ENCODE peak calls at places on chromosomes 3 and 15, in ten cellular contexts. One of them, this sample, is unnamed.

GRCh38 chr3:115321396-115321795 is 174.3 kb upstream of the ZBTB20 start:
- DNase-seq in kidney epithelial cell: no peak
- DNase-seq in mammary epithelial cell: peak; percentile 51
- DNase-seq in neuronal stem cell: no peak
- DNase-seq in upper lobe of left lung: no peak
- DNase-seq in heart right ventricle: no peak
- DNase-seq in CD4-positive, alpha-beta memory T cell: no peak
- DNase-seq in neural progenitor cell: no peak
- DNase-seq in CD8-positive, alpha-beta memory T cell: no peak
- DNase-seq in IMR-90: peak; percentile 31
- DNase-seq in this sample: peak; percentile 51

GRCh38 chr3:68977486-68978167 is 35.9 kb downstream of the EOGT start:
- DNase-seq in kidney epithelial cell: no peak
- DNase-seq in mammary epithelial cell: no peak
- DNase-seq in neuronal stem cell: no peak
- DNase-seq in upper lobe of left lung: no peak
- DNase-seq in heart right ventricle: no peak
- DNase-seq in CD4-positive, alpha-beta memory T cell: no peak
- DNase-seq in neural progenitor cell: no peak
- DNase-seq in CD8-positive, alpha-beta memory T cell: no peak
- DNase-seq in IMR-90: no peak
- DNase-seq in this sample: no peak

GRCh38 chr3:14885307-14885706 is 62.1 kb upstream of the NR2C2 start:
- DNase-seq in kidney epithelial cell: no peak
- DNase-seq in mammary epithelial cell: no peak
- DNase-seq in neuronal stem cell: no peak
- DNase-seq in upper lobe of left lung: no peak
- DNase-seq in heart right ventricle: no peak
- DNase-seq in CD4-positive, alpha-beta memory T cell: peak; percentile 18
- DNase-seq in neural progenitor cell: no peak
- DNase-seq in CD8-positive, alpha-beta memory T cell: peak; percentile 26
- DNase-seq in IMR-90: no peak
- DNase-seq in this sample: no peak

GRCh38 chr3:4380013-4380412 is 76.8 kb downstream of the SETMAR start:
- DNase-seq in kidney epithelial cell: no peak
- DNase-seq in mammary epithelial cell: no peak
- DNase-seq in neuronal stem cell: no peak
- DNase-seq in upper lobe of left lung: no peak
- DNase-seq in heart right ventricle: no peak
- DNase-seq in CD4-positive, alpha-beta memory T cell: no peak
- DNase-seq in neural progenitor cell: no peak
- DNase-seq in CD8-positive, alpha-beta memory T cell: no peak
- DNase-seq in IMR-90: no peak
- DNase-seq in this sample: no peak

GRCh38 chr3:26558257-26558656 is 64.3 kb upstream of the LRRC3B start:
- DNase-seq in kidney epithelial cell: no peak
- DNase-seq in mammary epithelial cell: no peak
- DNase-seq in neuronal stem cell: no peak
- DNase-seq in upper lobe of left lung: no peak
- DNase-seq in heart right ventricle: no peak
- DNase-seq in CD4-positive, alpha-beta memory T cell: no peak
- DNase-seq in neural progenitor cell: no peak
- DNase-seq in CD8-positive, alpha-beta memory T cell: no peak
- DNase-seq in IMR-90: no peak
- DNase-seq in this sample: no peak

GRCh38 chr3:37779289-37780152 is 82.2 kb upstream of the CTDSPL start:
- DNase-seq in kidney epithelial cell: peak; percentile 37
- DNase-seq in mammary epithelial cell: peak; percentile 55
- DNase-seq in neuronal stem cell: peak; percentile 67
- DNase-seq in upper lobe of left lung: no peak
- DNase-seq in heart right ventricle: peak; percentile 58
- DNase-seq in CD4-positive, alpha-beta memory T cell: no peak
- DNase-seq in neural progenitor cell: peak; percentile 82
- DNase-seq in CD8-positive, alpha-beta memory T cell: peak; percentile 8
- DNase-seq in IMR-90: peak; percentile 82
- DNase-seq in this sample: no peak

GRCh38 chr3:186189492-186189891 is 80.6 kb upstream of the ETV5 start:
- DNase-seq in kidney epithelial cell: no peak
- DNase-seq in mammary epithelial cell: no peak
- DNase-seq in neuronal stem cell: no peak
- DNase-seq in upper lobe of left lung: no peak
- DNase-seq in heart right ventricle: no peak
- DNase-seq in CD4-positive, alpha-beta memory T cell: no peak
- DNase-seq in neural progenitor cell: no peak
- DNase-seq in CD8-positive, alpha-beta memory T cell: no peak
- DNase-seq in IMR-90: no peak
- DNase-seq in this sample: no peak

GRCh38 chr3:101279162-101279561 is 41.2 kb downstream of the IMPG2 start:
- DNase-seq in kidney epithelial cell: no peak
- DNase-seq in mammary epithelial cell: peak; percentile 55
- DNase-seq in neuronal stem cell: no peak
- DNase-seq in upper lobe of left lung: no peak
- DNase-seq in heart right ventricle: no peak
- DNase-seq in CD4-positive, alpha-beta memory T cell: no peak
- DNase-seq in neural progenitor cell: no peak
- DNase-seq in CD8-positive, alpha-beta memory T cell: no peak
- DNase-seq in IMR-90: peak; percentile 59
- DNase-seq in this sample: peak; percentile 29

GRCh38 chr15:62112616-62113593 is 46.1 kb downstream of the C2CD4A start:
- DNase-seq in kidney epithelial cell: peak; percentile 94
- DNase-seq in mammary epithelial cell: peak; percentile 96
- DNase-seq in neuronal stem cell: no peak
- DNase-seq in upper lobe of left lung: peak; percentile 67
- DNase-seq in heart right ventricle: no peak
- DNase-seq in CD4-positive, alpha-beta memory T cell: no peak
- DNase-seq in neural progenitor cell: no peak
- DNase-seq in CD8-positive, alpha-beta memory T cell: no peak
- DNase-seq in IMR-90: peak; percentile 81
- DNase-seq in this sample: peak; percentile 79

GRCh38 chr3:50333744-50334328 is 5.8 kb upstream of the TUSC2 start:
- DNase-seq in kidney epithelial cell: no peak
- DNase-seq in mammary epithelial cell: no peak
- DNase-seq in neuronal stem cell: no peak
- DNase-seq in upper lobe of left lung: no peak
- DNase-seq in heart right ventricle: peak; percentile 91
- DNase-seq in CD4-positive, alpha-beta memory T cell: no peak
- DNase-seq in neural progenitor cell: no peak
- DNase-seq in CD8-positive, alpha-beta memory T cell: no peak
- DNase-seq in IMR-90: peak; percentile 86
- DNase-seq in this sample: no peak

GRCh38 chr3:167228135-167228534 is 152.0 kb downstream of the ZBBX start:
- DNase-seq in kidney epithelial cell: peak; percentile 10
- DNase-seq in mammary epithelial cell: no peak
- DNase-seq in neuronal stem cell: no peak
- DNase-seq in upper lobe of left lung: no peak
- DNase-seq in heart right ventricle: no peak
- DNase-seq in CD4-positive, alpha-beta memory T cell: no peak
- DNase-seq in neural progenitor cell: no peak
- DNase-seq in CD8-positive, alpha-beta memory T cell: no peak
- DNase-seq in IMR-90: peak; percentile 20
- DNase-seq in this sample: peak; percentile 15

GRCh38 chr15:36501063-36501678 is 78.3 kb upstream of the CDIN1 start:
- DNase-seq in kidney epithelial cell: peak; percentile 50
- DNase-seq in mammary epithelial cell: peak; percentile 63
- DNase-seq in neuronal stem cell: peak; percentile 51
- DNase-seq in upper lobe of left lung: no peak
- DNase-seq in heart right ventricle: peak; percentile 60
- DNase-seq in CD4-positive, alpha-beta memory T cell: peak; percentile 11
- DNase-seq in neural progenitor cell: peak; percentile 85
- DNase-seq in CD8-positive, alpha-beta memory T cell: peak; percentile 5
- DNase-seq in IMR-90: peak; percentile 79
- DNase-seq in this sample: no peak

GRCh38 chr3:46516521-46516920 is 18.7 kb downstream of the RTP3 start:
- DNase-seq in kidney epithelial cell: no peak
- DNase-seq in mammary epithelial cell: no peak
- DNase-seq in neuronal stem cell: no peak
- DNase-seq in upper lobe of left lung: no peak
- DNase-seq in heart right ventricle: no peak
- DNase-seq in CD4-positive, alpha-beta memory T cell: no peak
- DNase-seq in neural progenitor cell: no peak
- DNase-seq in CD8-positive, alpha-beta memory T cell: no peak
- DNase-seq in IMR-90: no peak
- DNase-seq in this sample: no peak

GRCh38 chr3:129003578-129004112 is 2.5 kb downstream of the EFCC1 start:
- DNase-seq in kidney epithelial cell: no peak
- DNase-seq in mammary epithelial cell: peak; percentile 48
- DNase-seq in neuronal stem cell: no peak
- DNase-seq in upper lobe of left lung: peak; percentile 67
- DNase-seq in heart right ventricle: no peak
- DNase-seq in CD4-positive, alpha-beta memory T cell: peak; percentile 57
- DNase-seq in neural progenitor cell: peak; percentile 60
- DNase-seq in CD8-positive, alpha-beta memory T cell: peak; percentile 67
- DNase-seq in IMR-90: no peak
- DNase-seq in this sample: no peak

GRCh38 chr3:38576131-38577088 is 73.1 kb downstream of the SCN5A start:
- DNase-seq in kidney epithelial cell: no peak
- DNase-seq in mammary epithelial cell: no peak
- DNase-seq in neuronal stem cell: no peak
- DNase-seq in upper lobe of left lung: no peak
- DNase-seq in heart right ventricle: no peak
- DNase-seq in CD4-positive, alpha-beta memory T cell: no peak
- DNase-seq in neural progenitor cell: no peak
- DNase-seq in CD8-positive, alpha-beta memory T cell: no peak
- DNase-seq in IMR-90: no peak
- DNase-seq in this sample: no peak

GRCh38 chr15:62444104-62445027 is 279.3 kb upstream of the C2CD4B start:
- DNase-seq in kidney epithelial cell: peak; percentile 81
- DNase-seq in mammary epithelial cell: peak; percentile 94
- DNase-seq in neuronal stem cell: no peak
- DNase-seq in upper lobe of left lung: no peak
- DNase-seq in heart right ventricle: no peak
- DNase-seq in CD4-positive, alpha-beta memory T cell: no peak
- DNase-seq in neural progenitor cell: no peak
- DNase-seq in CD8-positive, alpha-beta memory T cell: no peak
- DNase-seq in IMR-90: peak; percentile 98
- DNase-seq in this sample: peak; percentile 94

DNA sequence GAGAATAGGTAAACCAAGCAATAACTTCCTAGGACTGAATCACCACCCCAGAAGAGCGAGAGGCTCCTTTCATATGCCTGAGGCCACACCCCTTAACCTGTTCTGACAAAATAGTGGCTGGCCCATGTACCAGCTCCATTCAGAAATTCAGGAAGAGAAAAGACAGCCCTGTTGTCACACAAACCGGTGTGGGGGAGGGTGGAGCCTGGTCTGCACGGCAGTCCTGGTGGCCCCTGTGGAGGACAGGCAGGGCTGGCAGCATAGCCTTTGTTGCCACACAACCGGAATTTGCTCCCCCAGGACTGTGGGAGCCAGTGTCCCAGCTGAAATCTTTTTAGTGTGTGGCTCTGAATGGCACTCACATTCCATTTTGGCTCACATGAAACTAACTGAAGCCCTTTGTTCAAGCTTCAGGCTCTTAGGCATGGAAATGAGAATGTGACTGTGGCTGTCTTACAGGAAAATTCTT is 23.8 kb downstream of the RLBP1 start:
- DNase-seq in kidney epithelial cell: no peak
- DNase-seq in mammary epithelial cell: peak; percentile 70
- DNase-seq in neuronal stem cell: peak; percentile 80
- DNase-seq in upper lobe of left lung: peak; percentile 81
- DNase-seq in heart right ventricle: peak; percentile 41
- DNase-seq in CD4-positive, alpha-beta memory T cell: no peak
- DNase-seq in neural progenitor cell: peak; percentile 91
- DNase-seq in CD8-positive, alpha-beta memory T cell: no peak
- DNase-seq in IMR-90: no peak
- DNase-seq in this sample: no peak
- H3K4me3 ChIP-seq in kidney epithelial cell: no peak overlapping the region
- H3K4me3 ChIP-seq in mammary epithelial cell: no peak overlapping the region
- H3K4me3 ChIP-seq in neuronal stem cell: no peak overlapping the region
- H3K4me3 ChIP-seq in upper lobe of left lung: no peak overlapping the region
- H3K4me3 ChIP-seq in heart right ventricle: no peak overlapping the region
- H3K4me3 ChIP-seq in CD4-positive, alpha-beta memory T cell: no peak overlapping the region
- H3K4me3 ChIP-seq in neural progenitor cell: peak overlapping the region; percentile 18
- H3K4me3 ChIP-seq in CD8-positive, alpha-beta memory T cell: no peak overlapping the region
- H3K4me3 ChIP-seq in IMR-90: no peak overlapping the region
- H3K4me3 ChIP-seq in this sample: no peak overlapping the region

GRCh38 chr3:123524987-123525386 is 59.9 kb downstream of the HACD2 start:
- DNase-seq in kidney epithelial cell: no peak
- DNase-seq in mammary epithelial cell: no peak
- DNase-seq in neuronal stem cell: no peak
- DNase-seq in upper lobe of left lung: no peak
- DNase-seq in heart right ventricle: no peak
- DNase-seq in CD4-positive, alpha-beta memory T cell: no peak
- DNase-seq in neural progenitor cell: peak; percentile 38
- DNase-seq in CD8-positive, alpha-beta memory T cell: no peak
- DNase-seq in IMR-90: no peak
- DNase-seq in this sample: no peak
- H3K36me3 ChIP-seq in kidney epithelial cell: no peaks in the 10 kb centered on the region
- H3K36me3 ChIP-seq in mammary epithelial cell: peaks cover 19% of the 10 kb centered on the region
- H3K36me3 ChIP-seq in neuronal stem cell: peaks cover 6% of the 10 kb centered on the region
- H3K36me3 ChIP-seq in upper lobe of left lung: peaks cover 6% of the 10 kb centered on the region
- H3K36me3 ChIP-seq in heart right ventricle: no peaks in the 10 kb centered on the region
- H3K36me3 ChIP-seq in CD4-positive, alpha-beta memory T cell: peaks cover 3% of the 10 kb centered on the region
- H3K36me3 ChIP-seq in neural progenitor cell: no peaks in the 10 kb centered on the region
- H3K36me3 ChIP-seq in CD8-positive, alpha-beta memory T cell: no peaks in the 10 kb centered on the region
- H3K36me3 ChIP-seq in IMR-90: peaks cover 5% of the 10 kb centered on the region
- H3K36me3 ChIP-seq in this sample: peaks cover 7% of the 10 kb centered on the region

GRCh38 chr3:158731938-158732855 is at the start of gene RARRES1:
- DNase-seq in kidney epithelial cell: no peak
- DNase-seq in mammary epithelial cell: peak; percentile 70
- DNase-seq in neuronal stem cell: peak; percentile 42
- DNase-seq in upper lobe of left lung: peak; percentile 76
- DNase-seq in heart right ventricle: peak; percentile 55
- DNase-seq in CD4-positive, alpha-beta memory T cell: no peak
- DNase-seq in neural progenitor cell: peak; percentile 81
- DNase-seq in CD8-positive, alpha-beta memory T cell: peak; percentile 21
- DNase-seq in IMR-90: peak; percentile 62
- DNase-seq in this sample: no peak
- H3K4me3 ChIP-seq in kidney epithelial cell: peak within 1 kb of the TSS; percentile 53
- H3K4me3 ChIP-seq in mammary epithelial cell: peak within 1 kb of the TSS; percentile 38
- H3K4me3 ChIP-seq in neuronal stem cell: no peak within 1 kb of the TSS
- H3K4me3 ChIP-seq in upper lobe of left lung: peak within 1 kb of the TSS; percentile 53
- H3K4me3 ChIP-seq in heart right ventricle: peak within 1 kb of the TSS; percentile 40
- H3K4me3 ChIP-seq in CD4-positive, alpha-beta memory T cell: no peak within 1 kb of the TSS
- H3K4me3 ChIP-seq in neural progenitor cell: peak within 1 kb of the TSS; percentile 59
- H3K4me3 ChIP-seq in CD8-positive, alpha-beta memory T cell: peak within 1 kb of the TSS; percentile 20
- H3K4me3 ChIP-seq in IMR-90: peak within 1 kb of the TSS; percentile 44
- H3K4me3 ChIP-seq in this sample: no peak within 1 kb of the TSS

GRCh38 chr15:34773013-34773412 is 18.2 kb upstream of the GJD2 start:
- DNase-seq in kidney epithelial cell: no peak
- DNase-seq in mammary epithelial cell: no peak
- DNase-seq in neuronal stem cell: no peak
- DNase-seq in upper lobe of left lung: no peak
- DNase-seq in heart right ventricle: no peak
- DNase-seq in CD4-positive, alpha-beta memory T cell: no peak
- DNase-seq in neural progenitor cell: no peak
- DNase-seq in CD8-positive, alpha-beta memory T cell: no peak
- DNase-seq in IMR-90: no peak
- DNase-seq in this sample: no peak
- H3K36me3 ChIP-seq in kidney epithelial cell: no peaks in the 10 kb centered on the region
- H3K36me3 ChIP-seq in mammary epithelial cell: no peaks in the 10 kb centered on the region
- H3K36me3 ChIP-seq in neuronal stem cell: no peaks in the 10 kb centered on the region
- H3K36me3 ChIP-seq in upper lobe of left lung: no peaks in the 10 kb centered on the region
- H3K36me3 ChIP-seq in heart right ventricle: no peaks in the 10 kb centered on the region
- H3K36me3 ChIP-seq in CD4-positive, alpha-beta memory T cell: no peaks in the 10 kb centered on the region
- H3K36me3 ChIP-seq in neural progenitor cell: no peaks in the 10 kb centered on the region
- H3K36me3 ChIP-seq in CD8-positive, alpha-beta memory T cell: no peaks in the 10 kb centered on the region
- H3K36me3 ChIP-seq in IMR-90: no peaks in the 10 kb centered on the region
- H3K36me3 ChIP-seq in this sample: no peaks in the 10 kb centered on the region

DNA sequence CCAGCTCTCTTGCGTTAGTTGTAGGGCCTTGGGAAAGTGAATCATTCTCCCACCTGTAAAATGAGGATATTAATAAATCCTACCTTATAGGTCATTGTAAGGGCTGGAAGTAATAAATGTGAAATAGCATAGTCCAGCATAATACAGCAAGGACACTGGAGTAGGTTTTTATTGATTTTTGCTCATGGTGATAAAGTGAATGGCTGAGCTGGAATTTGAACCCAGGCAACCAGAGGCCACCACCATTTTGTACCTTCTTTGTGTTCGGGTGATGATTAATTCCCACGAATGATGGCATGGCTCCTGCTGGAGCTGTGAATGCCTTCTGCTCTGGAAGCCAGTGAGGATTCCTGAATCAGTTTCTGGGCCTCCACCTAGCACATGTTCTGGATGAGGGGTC is 31.8 kb downstream of the CTSH start:
- DNase-seq in kidney epithelial cell: no peak
- DNase-seq in mammary epithelial cell: no peak
- DNase-seq in neuronal stem cell: no peak
- DNase-seq in upper lobe of left lung: no peak
- DNase-seq in heart right ventricle: no peak
- DNase-seq in CD4-positive, alpha-beta memory T cell: no peak
- DNase-seq in neural progenitor cell: no peak
- DNase-seq in CD8-positive, alpha-beta memory T cell: no peak
- DNase-seq in IMR-90: no peak
- DNase-seq in this sample: no peak
- H3K4me3 ChIP-seq in kidney epithelial cell: no peak overlapping the region
- H3K4me3 ChIP-seq in mammary epithelial cell: no peak overlapping the region
- H3K4me3 ChIP-seq in neuronal stem cell: no peak overlapping the region
- H3K4me3 ChIP-seq in upper lobe of left lung: no peak overlapping the region
- H3K4me3 ChIP-seq in heart right ventricle: no peak overlapping the region
- H3K4me3 ChIP-seq in CD4-positive, alpha-beta memory T cell: no peak overlapping the region
- H3K4me3 ChIP-seq in neural progenitor cell: no peak overlapping the region
- H3K4me3 ChIP-seq in CD8-positive, alpha-beta memory T cell: no peak overlapping the region
- H3K4me3 ChIP-seq in IMR-90: no peak overlapping the region
- H3K4me3 ChIP-seq in this sample: no peak overlapping the region